ENCODE peak calls at places on chromosomes 5 and 9, in ten cellular contexts. E is Panc1, L is tibial artery, S is BJ, G is mesothelial cell of epicardium, J is foreskin fibroblast, O is GM12865, R is NB4, X is glutamatergic neuron, W is left ventricle myocardium inferior. F is an unnamed sample.

GRCh38 chr5:64971538-64971937 is 202.8 kb downstream of the CWC27 start:
- DNase-seq in E (no peak), L (no peak), S (no peak), G (no peak), J (peak), O (peak), R (no peak), X (no peak), W (no peak), F (no peak)

GRCh38 chr5:148397968-148398595 is 14.3 kb downstream of the FBXO38 start:
- DNase-seq in E (no peak), L (no peak), S (no peak), G (no peak), J (no peak), O (no peak), R (peak), X (no peak), W (no peak), F (no peak)

GRCh38 chr9:87465791-87466190 is 31.9 kb upstream of the DAPK1 start:
- DNase-seq in E (no peak), L (no peak), S (no peak), G (no peak), J (no peak), O (peak), R (no peak), X (no peak), W (no peak), F (no peak)

GRCh38 chr5:133708451-133708850 is 96.1 kb upstream of the FSTL4 start:
- DNase-seq in E (no peak), L (no peak), S (no peak), G (no peak), J (no peak), O (no peak), R (no peak), X (no peak), W (no peak), F (no peak)

GRCh38 chr9:99056186-99056585 is 48.7 kb upstream of the TGFBR1 start:
- DNase-seq in E (no peak), L (no peak), S (no peak), G (no peak), J (no peak), O (no peak), R (no peak), X (no peak), W (no peak), F (no peak)

GRCh38 chr9:127943011-127943662 is 5.5 kb upstream of the DPM2 start:
- DNase-seq in E (no peak), L (no peak), S (no peak), G (no peak), J (no peak), O (no peak), R (no peak), X (no peak), W (no peak), F (no peak)

GRCh38 chr9:12666813-12667212 is 26.4 kb upstream of the TYRP1 start:
- DNase-seq in E (no peak), L (no peak), S (no peak), G (no peak), J (no peak), O (no peak), R (peak), X (no peak), W (no peak), F (no peak)

GRCh38 chr5:1409386-1410110 is 35.7 kb downstream of the SLC6A3 start:
- DNase-seq in E (no peak), L (peak), S (no peak), G (peak), J (peak), O (peak), R (peak), X (peak), W (peak), F (no peak)

GRCh38 chr9:133593587-133593986 is 15.6 kb downstream of the FAM163B start:
- DNase-seq in E (no peak), L (no peak), S (no peak), G (no peak), J (no peak), O (no peak), R (no peak), X (no peak), W (no peak), F (no peak)

GRCh38 chr9:104087894-104088293 is 6.2 kb upstream of the SMC2 start:
- DNase-seq in E (no peak), L (no peak), S (no peak), G (no peak), J (peak), O (no peak), R (no peak), X (no peak), W (no peak), F (no peak)

DNA sequence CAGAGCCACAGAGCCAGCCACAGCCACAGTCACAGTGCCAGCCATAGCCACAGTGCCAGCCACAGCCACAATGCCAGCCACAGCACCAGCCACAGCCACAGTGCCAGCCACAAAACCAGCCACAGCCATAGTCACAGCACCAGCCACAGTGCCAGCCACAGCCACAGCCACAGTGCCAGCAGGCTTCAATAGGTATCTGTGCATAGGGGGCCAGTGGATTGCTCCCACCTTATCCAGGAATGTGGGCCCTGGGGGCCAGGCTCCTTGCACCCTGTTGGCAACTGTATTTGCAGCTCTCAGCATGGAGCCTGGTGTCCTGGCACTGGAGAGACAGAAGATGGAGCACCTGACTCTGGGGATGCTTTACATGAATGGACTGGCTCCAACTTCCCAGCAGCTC is 111.7 kb upstream of the IRX2 start:
- DNase-seq in E (no peak), L (no peak), S (no peak), G (no peak), J (no peak), O (no peak), R (no peak), X (no peak), W (no peak), F (no peak)
- TF ChIP-seq CTCF in E (no peak), L (no peak), S (no peak), G (no peak), J (no peak), O (no peak), R (no peak), X (no peak), W (no peak), F (no peak)

GRCh38 chr5:72556351-72557146 is 49.3 kb upstream of the ZNF366 start:
- DNase-seq in E (no peak), L (peak), S (peak), G (peak), J (peak), O (peak), R (no peak), X (peak), W (peak), F (no peak)
- TF ChIP-seq CTCF in E (peak), L (no peak), S (peak), G (no peak), J (peak), O (peak), R (no peak), X (peak), W (no peak), F (peak)

GRCh38 chr5:77630246-77631165 is 8.0 kb downstream of the OTP start:
- DNase-seq in E (peak), L (no peak), S (no peak), G (peak), J (peak), O (peak), R (peak), X (peak), W (no peak), F (no peak)
- TF ChIP-seq CTCF in E (peak), L (no peak), S (peak), G (peak), J (no peak), O (peak), R (peak), X (peak), W (no peak), F (no peak)

DNA sequence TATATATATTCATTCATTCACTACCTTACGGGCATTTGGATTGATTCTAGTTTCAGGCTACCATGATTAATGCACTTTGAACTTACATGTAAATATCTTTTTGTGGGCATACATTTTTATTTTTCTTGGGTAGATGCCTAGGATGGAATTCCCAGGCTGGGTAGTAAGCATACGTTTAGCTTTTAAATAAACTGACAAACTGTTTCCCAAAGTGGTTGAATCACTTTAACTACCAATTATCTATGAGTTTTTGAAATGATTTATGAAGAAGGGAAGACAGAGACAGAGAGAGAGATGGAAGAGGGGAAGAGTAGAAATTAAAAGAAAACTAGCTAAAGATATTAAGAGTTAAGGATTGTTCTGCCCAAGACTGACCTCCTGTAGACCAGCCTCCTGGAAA is 612.6 kb downstream of the PSAT1 start:
- DNase-seq in E (no peak), L (no peak), S (no peak), G (no peak), J (peak), O (no peak), R (no peak), X (no peak), W (no peak), F (no peak)
- TF ChIP-seq CTCF in E (no peak), L (no peak), S (no peak), G (no peak), J (no peak), O (no peak), R (no peak), X (no peak), W (no peak), F (no peak)

GRCh38 chr5:131068893-131069643 is 96.0 kb downstream of the HINT1 start:
- DNase-seq in E (no peak), L (no peak), S (no peak), G (no peak), J (peak), O (peak), R (no peak), X (no peak), W (no peak), F (no peak)
- TF ChIP-seq CTCF in E (no peak), L (no peak), S (no peak), G (no peak), J (no peak), O (no peak), R (no peak), X (no peak), W (no peak), F (no peak)

DNA sequence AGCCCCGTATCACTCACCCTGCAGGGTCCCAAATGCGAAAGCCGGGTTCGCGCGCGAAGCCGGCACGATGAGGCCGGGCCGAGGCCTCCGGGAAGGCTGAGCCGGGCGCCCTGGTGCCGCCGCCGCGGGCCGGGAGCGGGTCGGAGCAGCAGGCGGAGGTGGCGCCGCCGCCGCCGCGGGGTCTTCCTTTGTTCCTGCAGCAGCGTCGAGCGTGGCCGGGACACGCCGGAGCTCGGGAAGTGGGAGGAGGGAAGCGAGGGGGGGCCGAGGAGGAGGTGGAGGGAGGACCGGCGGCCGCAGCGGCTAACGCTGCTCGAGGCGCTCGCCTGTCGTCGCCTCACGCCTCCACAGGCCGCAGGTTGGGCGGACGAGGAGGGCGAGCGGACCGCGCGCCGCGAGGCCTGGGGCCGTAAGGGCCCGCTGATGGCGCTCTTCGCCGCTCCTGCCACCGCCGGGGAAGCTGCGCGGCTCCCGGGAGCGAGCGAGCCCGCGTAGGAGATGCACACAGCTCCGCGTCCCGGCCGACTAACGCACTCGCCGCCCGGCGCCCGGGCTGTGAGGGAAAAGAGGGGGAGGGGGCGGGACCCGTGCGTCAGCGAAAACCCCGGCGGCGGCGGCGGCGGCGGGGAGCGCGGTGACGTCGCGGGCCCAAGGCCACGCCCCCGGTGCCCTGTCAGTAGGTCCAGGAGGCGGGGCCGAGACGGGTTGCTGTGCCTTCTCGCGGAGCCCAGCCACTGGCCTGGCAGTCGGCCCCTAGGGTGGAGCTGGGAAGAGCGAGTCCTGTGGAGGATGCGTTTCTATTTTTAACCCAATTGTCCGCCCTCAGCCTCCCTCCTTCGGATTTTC is at the start of gene ZFAND5:
- DNase-seq in E (peak), L (peak), S (peak), G (peak), J (peak), O (peak), R (peak), X (peak), W (peak), F (peak)
- TF ChIP-seq CTCF in E (peak), L (no peak), S (no peak), G (no peak), J (no peak), O (peak), R (no peak), X (no peak), W (no peak), F (no peak)

DNA sequence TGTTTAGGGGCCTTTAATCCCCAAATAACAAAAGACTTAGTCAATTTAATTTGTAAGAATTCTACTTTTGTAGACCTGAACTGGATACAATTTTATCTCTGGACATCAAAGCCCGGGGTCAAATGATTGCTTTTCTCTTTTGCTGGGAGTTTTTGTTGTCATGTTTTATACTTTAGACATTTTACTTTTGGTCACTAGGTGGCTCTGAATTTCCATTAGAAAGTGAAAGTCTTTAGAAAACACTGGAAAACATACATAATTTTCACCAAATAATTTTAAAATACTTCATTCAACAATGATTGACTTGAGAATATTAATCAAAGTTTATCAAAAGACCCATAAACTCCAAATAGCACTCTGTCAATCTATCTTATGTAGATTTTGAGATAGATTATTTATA is 2.8 kb upstream of the PCA3 start:
- DNase-seq in E (no peak), L (no peak), S (no peak), G (no peak), J (peak), O (no peak), R (no peak), X (no peak), W (no peak), F (no peak)
- TF ChIP-seq CTCF in E (peak), L (peak), S (peak), G (peak), J (peak), O (no peak), R (no peak), X (peak), W (peak), F (no peak)

GRCh38 chr9:136325354-136325753 is 2.0 kb upstream of the GPSM1 start:
- DNase-seq in E (no peak), L (no peak), S (no peak), G (no peak), J (no peak), O (no peak), R (no peak), X (no peak), W (no peak), F (no peak)

GRCh38 chr9:136322756-136323330 is 4.5 kb upstream of the GPSM1 start:
- DNase-seq in E (no peak), L (no peak), S (no peak), G (no peak), J (no peak), O (no peak), R (no peak), X (no peak), W (no peak), F (no peak)

GRCh38 chr9:136323420-136323819 is 3.9 kb upstream of the GPSM1 start:
- DNase-seq in E (no peak), L (no peak), S (no peak), G (no peak), J (no peak), O (no peak), R (no peak), X (no peak), W (no peak), F (no peak)

GRCh38 chr9:136326061-136326776 is 1.1 kb upstream of the GPSM1 start:
- DNase-seq in E (no peak), L (no peak), S (peak), G (no peak), J (peak), O (no peak), R (no peak), X (no peak), W (no peak), F (no peak)

GRCh38 chr9:136324501-136325300 is 2.6 kb upstream of the GPSM1 start:
- DNase-seq in E (no peak), L (no peak), S (no peak), G (no peak), J (no peak), O (no peak), R (no peak), X (no peak), W (peak), F (no peak)
- TF ChIP-seq CTCF in E (no peak), L (no peak), S (no peak), G (no peak), J (no peak), O (no peak), R (no peak), X (no peak), W (peak), F (no peak)